ENCODE peak calls at places on chromosomes 2 and 18, in five cellular contexts. One of them, this sample, is unnamed.

GRCh38 chr18:63681449-63682381 is 20.0 kb upstream of the SERPINB3 start:
- DNase-seq in fibroblast of lung: no peak
- DNase-seq in heart left ventricle: no peak
- DNase-seq in pulmonary artery endothelial cell: no peak
- DNase-seq in tibial nerve: no peak
- DNase-seq in this sample: no peak

GRCh38 chr2:152425765-152426710 is 91.1 kb downstream of the FMNL2 start:
- DNase-seq in pulmonary artery endothelial cell: no peak
- DNase-seq in heart left ventricle: no peak
- DNase-seq in tibial nerve: no peak
- DNase-seq in fibroblast of lung: no peak
- DNase-seq in this sample: no peak

GRCh38 chr18:75289762-75290161 is 79.2 kb downstream of the TSHZ1 start:
- DNase-seq in fibroblast of lung: no peak
- DNase-seq in pulmonary artery endothelial cell: no peak
- DNase-seq in tibial nerve: no peak
- DNase-seq in heart left ventricle: no peak
- DNase-seq in this sample: no peak

GRCh38 chr18:79679552-79680099 is at the start of gene CTDP1:
- DNase-seq in tibial nerve: peak
- DNase-seq in heart left ventricle: peak
- DNase-seq in pulmonary artery endothelial cell: peak
- DNase-seq in fibroblast of lung: peak
- DNase-seq in this sample: peak

GRCh38 chr2:71082402-71083252 is 14.2 kb downstream of the NAGK start:
- DNase-seq in fibroblast of lung: no peak
- DNase-seq in pulmonary artery endothelial cell: no peak
- DNase-seq in tibial nerve: no peak
- DNase-seq in heart left ventricle: no peak
- DNase-seq in this sample: no peak

GRCh38 chr18:56173542-56174220 is 464.7 kb downstream of the TXNL1 start:
- DNase-seq in heart left ventricle: no peak
- DNase-seq in tibial nerve: no peak
- DNase-seq in fibroblast of lung: no peak
- DNase-seq in pulmonary artery endothelial cell: no peak
- DNase-seq in this sample: no peak

GRCh38 chr18:58297198-58297597 is 253.2 kb downstream of the NEDD4L start:
- DNase-seq in tibial nerve: no peak
- DNase-seq in heart left ventricle: no peak
- DNase-seq in fibroblast of lung: peak
- DNase-seq in pulmonary artery endothelial cell: no peak
- DNase-seq in this sample: no peak

GRCh38 chr2:94987074-94988020 is 38.2 kb upstream of the MAL start:
- DNase-seq in pulmonary artery endothelial cell: no peak
- DNase-seq in heart left ventricle: no peak
- DNase-seq in tibial nerve: no peak
- DNase-seq in fibroblast of lung: no peak
- DNase-seq in this sample: no peak

GRCh38 chr2:1747065-1747941 is 3.0 kb upstream of the PXDN start:
- DNase-seq in tibial nerve: no peak
- DNase-seq in fibroblast of lung: no peak
- DNase-seq in pulmonary artery endothelial cell: no peak
- DNase-seq in heart left ventricle: no peak
- DNase-seq in this sample: no peak

GRCh38 chr2:45069711-45070664 is 60.7 kb upstream of the SIX2 start:
- DNase-seq in pulmonary artery endothelial cell: no peak
- DNase-seq in fibroblast of lung: peak
- DNase-seq in tibial nerve: no peak
- DNase-seq in heart left ventricle: no peak
- DNase-seq in this sample: no peak

GRCh38 chr2:114426111-114426510 is 16.3 kb upstream of the DPP10 start:
- DNase-seq in heart left ventricle: no peak
- DNase-seq in pulmonary artery endothelial cell: no peak
- DNase-seq in fibroblast of lung: no peak
- DNase-seq in tibial nerve: no peak
- DNase-seq in this sample: no peak

GRCh38 chr18:50099725-50100414 is 95.1 kb downstream of the MYO5B start:
- DNase-seq in fibroblast of lung: no peak
- DNase-seq in heart left ventricle: no peak
- DNase-seq in pulmonary artery endothelial cell: no peak
- DNase-seq in tibial nerve: no peak
- DNase-seq in this sample: no peak

GRCh38 chr2:99425022-99425421 is 64.8 kb downstream of the REV1 start:
- DNase-seq in fibroblast of lung: peak
- DNase-seq in pulmonary artery endothelial cell: peak
- DNase-seq in heart left ventricle: no peak
- DNase-seq in tibial nerve: no peak
- DNase-seq in this sample: no peak

GRCh38 chr18:7467708-7468466 is 99.2 kb upstream of the PTPRM start:
- DNase-seq in heart left ventricle: no peak
- DNase-seq in fibroblast of lung: peak
- DNase-seq in tibial nerve: no peak
- DNase-seq in pulmonary artery endothelial cell: no peak
- DNase-seq in this sample: no peak

GRCh38 chr2:226655871-226656270 is 143.7 kb downstream of the IRS1 start:
- DNase-seq in fibroblast of lung: peak
- DNase-seq in pulmonary artery endothelial cell: no peak
- DNase-seq in tibial nerve: no peak
- DNase-seq in heart left ventricle: no peak
- DNase-seq in this sample: no peak

GRCh38 chr2:1405124-1405523 is 8.1 kb upstream of the TPO start:
- DNase-seq in heart left ventricle: no peak
- DNase-seq in fibroblast of lung: no peak
- DNase-seq in tibial nerve: no peak
- DNase-seq in pulmonary artery endothelial cell: no peak
- DNase-seq in this sample: no peak

GRCh38 chr18:28267878-28268625 is 91.1 kb upstream of the CDH2 start:
- DNase-seq in fibroblast of lung: no peak
- DNase-seq in heart left ventricle: no peak
- DNase-seq in pulmonary artery endothelial cell: no peak
- DNase-seq in tibial nerve: no peak
- DNase-seq in this sample: no peak

GRCh38 chr2:188130317-188130716 is 161.4 kb upstream of the GULP1 start:
- DNase-seq in heart left ventricle: no peak
- DNase-seq in fibroblast of lung: no peak
- DNase-seq in tibial nerve: no peak
- DNase-seq in pulmonary artery endothelial cell: no peak
- DNase-seq in this sample: no peak